ENCODE peak calls at places on chromosomes 3 and 15, in eight cellular contexts. T is NCI-H2029; K is A172; G is heart left ventricle; Y is left kidney; H is pons; B is NCI-H2081; C is activated naive CD8-positive, alpha-beta T cell treated with anti-CD3 and anti-CD28 coated beads, Interleukin-2, amount 50 U/mL, for 24 hours. I is an unnamed sample.

GRCh38 chr3:183073839-183074615 is 25.3 kb downstream of the MCCC1 start:
- DNase-seq in T (no peak), G (no peak), Y (no peak), K (peak; percentile 33), H (peak; percentile 78), B (no peak), C (no peak), I (no peak)

GRCh38 chr15:49255966-49256759 is 86.1 kb downstream of the GALK2 start:
- DNase-seq in Y (peak; percentile 18), K (no peak), C (no peak), G (no peak), T (peak; percentile 35), B (peak; percentile 82), H (no peak), I (no peak)

GRCh38 chr3:71389911-71390573 is 193.5 kb downstream of the FOXP1 start:
- DNase-seq in B (peak; percentile 58), H (peak; percentile 25), C (peak; percentile 46), G (peak; percentile 70), K (no peak), T (peak; percentile 42), Y (peak; percentile 74), I (peak; percentile 27)

GRCh38 chr3:5090197-5090596 is 31.9 kb upstream of the ARL8B start:
- DNase-seq in K (no peak), B (no peak), C (no peak), T (no peak), H (no peak), Y (no peak), G (no peak), I (no peak)

GRCh38 chr3:120982608-120983320 is 74.8 kb downstream of the STXBP5L start:
- DNase-seq in C (no peak), G (no peak), H (no peak), K (no peak), T (no peak), B (no peak), Y (no peak), I (no peak)

GRCh38 chr3:661356-661755 is 431.5 kb upstream of the CNTN6 start:
- DNase-seq in G (no peak), K (no peak), C (no peak), B (no peak), Y (no peak), H (no peak), T (no peak), I (no peak)

GRCh38 chr3:162491957-162492356 is 995.3 kb downstream of the OTOL1 start:
- DNase-seq in Y (no peak), H (no peak), G (no peak), C (no peak), B (no peak), K (no peak), T (no peak), I (no peak)

GRCh38 chr15:78691873-78692421 is 50.9 kb upstream of the CHRNB4 start:
- DNase-seq in Y (no peak), T (no peak), H (no peak), B (no peak), K (no peak), C (no peak), G (no peak), I (no peak)

GRCh38 chr15:53323197-53323596 is 436.3 kb downstream of the WDR72 start:
- DNase-seq in T (no peak), G (no peak), B (no peak), H (no peak), Y (no peak), C (no peak), K (no peak), I (no peak)

GRCh38 chr15:31270767-31271166 is 55.9 kb upstream of the KLF13 start:
- DNase-seq in T (no peak), B (no peak), H (no peak), G (no peak), C (no peak), Y (no peak), K (no peak), I (no peak)

GRCh38 chr3:56725175-56725574 is 42.1 kb upstream of the TASOR start:
- DNase-seq in T (no peak), H (no peak), G (no peak), K (no peak), B (no peak), C (peak; percentile 63), Y (no peak), I (no peak)

GRCh38 chr3:8460815-8461482 is 40.7 kb upstream of the LMCD1 start:
- DNase-seq in H (no peak), G (no peak), T (no peak), C (no peak), B (no peak), Y (no peak), K (peak; percentile 64), I (no peak)

GRCh38 chr3:64685800-64686445 is 1.9 kb downstream of the ADAMTS9 start:
- DNase-seq in H (peak; percentile 69), G (peak; percentile 95), K (peak; percentile 81), Y (peak; percentile 97), T (no peak), C (no peak), B (peak; percentile 31), I (peak; percentile 87)

GRCh38 chr3:14128724-14129123 is 3.9 kb downstream of the TMEM43 start:
- DNase-seq in B (no peak), C (no peak), G (no peak), H (no peak), T (no peak), K (no peak), Y (no peak), I (no peak)

GRCh38 chr15:66617137-66618090 is 51.6 kb upstream of the LCTL start:
- DNase-seq in B (no peak), C (no peak), H (peak; percentile 81), Y (peak; percentile 23), K (peak; percentile 84), T (no peak), G (peak; percentile 89), I (peak; percentile 53)

GRCh38 chr3:152769523-152769922 is 65.4 kb upstream of the P2RY1 start:
- DNase-seq in G (no peak), C (no peak), T (no peak), Y (no peak), B (no peak), H (no peak), K (no peak), I (no peak)

GRCh38 chr3:88810455-88810854 is 297.0 kb upstream of the EPHA3 start:
- DNase-seq in C (no peak), H (no peak), G (no peak), B (no peak), T (no peak), K (no peak), Y (no peak), I (no peak)

GRCh38 chr3:100577382-100578008 is 31.9 kb upstream of the ADGRG7 start:
- DNase-seq in H (no peak), B (no peak), K (no peak), C (no peak), G (no peak), Y (no peak), T (no peak), I (no peak)

GRCh38 chr15:74669627-74670026 is 26.2 kb downstream of the EDC3 start:
- DNase-seq in K (no peak), Y (no peak), B (no peak), C (no peak), T (no peak), G (no peak), H (no peak), I (no peak)

GRCh38 chr3:62421275-62421674 is 47.9 kb upstream of the FEZF2 start:
- DNase-seq in G (no peak), B (no peak), C (no peak), H (no peak), Y (no peak), K (no peak), T (no peak), I (no peak)

GRCh38 chr15:67783303-67783702 is 42.0 kb upstream of the SKOR1 start:
- DNase-seq in B (no peak), T (no peak), H (no peak), Y (no peak), C (peak; percentile 29), G (no peak), K (no peak), I (no peak)

GRCh38 chr3:33104803-33105202 is 7.9 kb upstream of the GLB1 start:
- DNase-seq in K (no peak), H (no peak), B (no peak), G (no peak), T (no peak), Y (no peak), C (no peak), I (no peak)

GRCh38 chr3:170244566-170244965 is 22.3 kb downstream of the PRKCI start:
- DNase-seq in T (no peak), G (no peak), H (no peak), Y (peak; percentile 54), K (no peak), C (no peak), B (no peak), I (no peak)

GRCh38 chr3:47411696-47412452 is 31.1 kb downstream of the PTPN23 start:
- DNase-seq in H (no peak), Y (no peak), B (no peak), G (no peak), C (no peak), K (no peak), T (no peak), I (no peak)

GRCh38 chr15:90523373-90523772 is 6.3 kb upstream of the CRTC3 start:
- DNase-seq in G (no peak), C (no peak), B (no peak), Y (no peak), H (no peak), K (no peak), T (no peak), I (no peak)

GRCh38 chr3:115071122-115071521 is 76.0 kb downstream of the ZBTB20 start:
- DNase-seq in B (no peak), C (no peak), G (no peak), K (no peak), Y (peak; percentile 7), H (peak; percentile 69), T (no peak), I (no peak)

GRCh38 chr3:8760506-8760905 is 8.9 kb downstream of the OXTR start:
- DNase-seq in C (no peak), H (no peak), G (no peak), K (no peak), Y (no peak), B (no peak), T (no peak), I (no peak)

GRCh38 chr15:64030123-64030522 is 16.2 kb downstream of the DAPK2 start:
- DNase-seq in C (no peak), H (no peak), K (no peak), B (no peak), G (no peak), Y (no peak), T (no peak), I (no peak)

GRCh38 chr3:13146643-13147143 is 73.5 kb upstream of the IQSEC1 start:
- DNase-seq in C (no peak), G (no peak), B (no peak), H (no peak), Y (no peak), K (no peak), T (no peak), I (no peak)

GRCh38 chr3:189139631-189140030 is 32.1 kb upstream of the TPRG1 start:
- DNase-seq in Y (peak; percentile 42), T (no peak), K (no peak), H (no peak), G (no peak), C (no peak), B (no peak), I (no peak)

GRCh38 chr3:185316740-185317407 is 46.1 kb upstream of the MAP3K13 start:
- DNase-seq in T (no peak), H (peak; percentile 13), K (peak; percentile 33), Y (no peak), B (no peak), G (no peak), C (no peak), I (peak; percentile 47)

GRCh38 chr15:88725305-88726220 is 77.7 kb upstream of the ACAN start:
- DNase-seq in C (no peak), Y (no peak), K (no peak), H (no peak), G (no peak), B (no peak), T (no peak), I (no peak)

GRCh38 chr3:133783762-133784161 is 21.9 kb upstream of the SRPRB start:
- DNase-seq in H (no peak), C (no peak), Y (peak; percentile 9), G (no peak), B (no peak), K (no peak), T (no peak), I (no peak)

I was measured in RCC 7860.